ENCODE peak calls at places on chromosomes 6 and 20, in eight cellular contexts. One of them, this sample, is unnamed.

GRCh38 chr20:19789446-19789845 is 31.4 kb downstream of the RIN2 start:
- DNase-seq in midbrain: no peak
- DNase-seq in effector CD4-positive, alpha-beta T cell: no peak
- DNase-seq in LoVo: no peak
- DNase-seq in stimulated activated CD8-positive, alpha-beta memory T cell treated with anti-CD3 and anti-CD28 coated beads, Interleukin-2, amount 100 ng/mL, for 1 hour: no peak
- DNase-seq in NK-92 treated with Interleukin-12 subunit alpha and Interleukin-12 subunit beta, amount 100 ng/mL, for 24 hours: no peak
- DNase-seq in T-helper 2 cell: no peak
- DNase-seq in lung: no peak
- DNase-seq in this sample: no peak

GRCh38 chr6:146526192-146526591 is 17.4 kb upstream of the RAB32 start:
- DNase-seq in midbrain: peak; percentile 29
- DNase-seq in effector CD4-positive, alpha-beta T cell: no peak
- DNase-seq in LoVo: no peak
- DNase-seq in stimulated activated CD8-positive, alpha-beta memory T cell treated with anti-CD3 and anti-CD28 coated beads, Interleukin-2, amount 100 ng/mL, for 1 hour: no peak
- DNase-seq in NK-92 treated with Interleukin-12 subunit alpha and Interleukin-12 subunit beta, amount 100 ng/mL, for 24 hours: no peak
- DNase-seq in T-helper 2 cell: no peak
- DNase-seq in lung: no peak
- DNase-seq in this sample: peak; percentile 76

GRCh38 chr20:38222231-38222922 is 38.2 kb downstream of the KIAA1755 start:
- DNase-seq in midbrain: peak; percentile 39
- DNase-seq in effector CD4-positive, alpha-beta T cell: peak; percentile 32
- DNase-seq in LoVo: peak; percentile 20
- DNase-seq in stimulated activated CD8-positive, alpha-beta memory T cell treated with anti-CD3 and anti-CD28 coated beads, Interleukin-2, amount 100 ng/mL, for 1 hour: peak; percentile 2
- DNase-seq in NK-92 treated with Interleukin-12 subunit alpha and Interleukin-12 subunit beta, amount 100 ng/mL, for 24 hours: peak; percentile 23
- DNase-seq in T-helper 2 cell: no peak
- DNase-seq in lung: peak; percentile 61
- DNase-seq in this sample: peak; percentile 34

GRCh38 chr6:159094444-159095252 is 49.9 kb upstream of the TAGAP start:
- DNase-seq in midbrain: no peak
- DNase-seq in effector CD4-positive, alpha-beta T cell: peak; percentile 36
- DNase-seq in LoVo: no peak
- DNase-seq in stimulated activated CD8-positive, alpha-beta memory T cell treated with anti-CD3 and anti-CD28 coated beads, Interleukin-2, amount 100 ng/mL, for 1 hour: no peak
- DNase-seq in NK-92 treated with Interleukin-12 subunit alpha and Interleukin-12 subunit beta, amount 100 ng/mL, for 24 hours: no peak
- DNase-seq in T-helper 2 cell: no peak
- DNase-seq in lung: no peak
- DNase-seq in this sample: no peak

GRCh38 chr6:80165143-80165542 is 58.7 kb downstream of the BCKDHB start:
- DNase-seq in midbrain: no peak
- DNase-seq in effector CD4-positive, alpha-beta T cell: no peak
- DNase-seq in LoVo: no peak
- DNase-seq in stimulated activated CD8-positive, alpha-beta memory T cell treated with anti-CD3 and anti-CD28 coated beads, Interleukin-2, amount 100 ng/mL, for 1 hour: no peak
- DNase-seq in NK-92 treated with Interleukin-12 subunit alpha and Interleukin-12 subunit beta, amount 100 ng/mL, for 24 hours: no peak
- DNase-seq in T-helper 2 cell: no peak
- DNase-seq in lung: no peak
- DNase-seq in this sample: no peak

GRCh38 chr6:4647414-4648365 is 128.5 kb upstream of the CDYL start:
- DNase-seq in midbrain: peak; percentile 71
- DNase-seq in effector CD4-positive, alpha-beta T cell: no peak
- DNase-seq in LoVo: peak; percentile 70
- DNase-seq in stimulated activated CD8-positive, alpha-beta memory T cell treated with anti-CD3 and anti-CD28 coated beads, Interleukin-2, amount 100 ng/mL, for 1 hour: no peak
- DNase-seq in NK-92 treated with Interleukin-12 subunit alpha and Interleukin-12 subunit beta, amount 100 ng/mL, for 24 hours: no peak
- DNase-seq in T-helper 2 cell: no peak
- DNase-seq in lung: peak; percentile 68
- DNase-seq in this sample: peak; percentile 36

GRCh38 chr6:85287654-85288053 is 162.2 kb upstream of the NT5E start:
- DNase-seq in midbrain: no peak
- DNase-seq in effector CD4-positive, alpha-beta T cell: no peak
- DNase-seq in LoVo: no peak
- DNase-seq in stimulated activated CD8-positive, alpha-beta memory T cell treated with anti-CD3 and anti-CD28 coated beads, Interleukin-2, amount 100 ng/mL, for 1 hour: no peak
- DNase-seq in NK-92 treated with Interleukin-12 subunit alpha and Interleukin-12 subunit beta, amount 100 ng/mL, for 24 hours: no peak
- DNase-seq in T-helper 2 cell: no peak
- DNase-seq in lung: no peak
- DNase-seq in this sample: no peak

GRCh38 chr20:52103911-52104545 is 87.6 kb downstream of the ZFP64 start:
- DNase-seq in midbrain: no peak
- DNase-seq in effector CD4-positive, alpha-beta T cell: no peak
- DNase-seq in LoVo: no peak
- DNase-seq in stimulated activated CD8-positive, alpha-beta memory T cell treated with anti-CD3 and anti-CD28 coated beads, Interleukin-2, amount 100 ng/mL, for 1 hour: no peak
- DNase-seq in NK-92 treated with Interleukin-12 subunit alpha and Interleukin-12 subunit beta, amount 100 ng/mL, for 24 hours: no peak
- DNase-seq in T-helper 2 cell: no peak
- DNase-seq in lung: no peak
- DNase-seq in this sample: no peak

GRCh38 chr6:72811971-72812421 is 190.1 kb downstream of the KCNQ5 start:
- DNase-seq in midbrain: no peak
- DNase-seq in effector CD4-positive, alpha-beta T cell: no peak
- DNase-seq in LoVo: peak; percentile 42
- DNase-seq in stimulated activated CD8-positive, alpha-beta memory T cell treated with anti-CD3 and anti-CD28 coated beads, Interleukin-2, amount 100 ng/mL, for 1 hour: no peak
- DNase-seq in NK-92 treated with Interleukin-12 subunit alpha and Interleukin-12 subunit beta, amount 100 ng/mL, for 24 hours: no peak
- DNase-seq in T-helper 2 cell: no peak
- DNase-seq in lung: no peak
- DNase-seq in this sample: no peak

GRCh38 chr6:89122625-89123024 is 4.8 kb upstream of the SRSF12 start:
- DNase-seq in midbrain: peak; percentile 41
- DNase-seq in effector CD4-positive, alpha-beta T cell: no peak
- DNase-seq in LoVo: peak; percentile 49
- DNase-seq in stimulated activated CD8-positive, alpha-beta memory T cell treated with anti-CD3 and anti-CD28 coated beads, Interleukin-2, amount 100 ng/mL, for 1 hour: no peak
- DNase-seq in NK-92 treated with Interleukin-12 subunit alpha and Interleukin-12 subunit beta, amount 100 ng/mL, for 24 hours: no peak
- DNase-seq in T-helper 2 cell: no peak
- DNase-seq in lung: peak; percentile 7
- DNase-seq in this sample: peak; percentile 71